ENCODE peak calls at places on chromosomes 13 and 19, in four cellular contexts. U is HepG2, O is K562, T is HCT116. B is an unnamed sample.

GRCh38 chr13:111390522-111391270 is 70.3 kb downstream of the TEX29 start:
- ATAC-seq in U (peak), O (no peak), T (no peak), B (no peak)

GRCh38 chr13:86109107-86109506 is 309.9 kb upstream of the SLITRK6 start:
- ATAC-seq in U (no peak), O (no peak), T (no peak), B (no peak)

GRCh38 chr13:34065915-34066314 is 248.0 kb downstream of the RFC3 start:
- ATAC-seq in U (no peak), O (no peak), T (peak), B (no peak)

GRCh38 chr13:37923236-37923635 is 53.7 kb upstream of the TRPC4 start:
- ATAC-seq in U (no peak), O (peak), T (no peak), B (no peak)

GRCh38 chr19:38655148-38655824 is 7.8 kb downstream of the ACTN4 start:
- ATAC-seq in U (no peak), O (no peak), T (no peak), B (no peak)

GRCh38 chr13:31204592-31204991 is 4.8 kb downstream of the B3GLCT start:
- ATAC-seq in U (no peak), O (peak), T (no peak), B (no peak)

GRCh38 chr19:38265213-38265861 is 964 bp downstream of the SPINT2 start:
- ATAC-seq in U (no peak), O (no peak), T (no peak), B (no peak)

GRCh38 chr13:60727140-60727539 is 330.1 kb downstream of the TDRD3 start:
- ATAC-seq in U (no peak), O (no peak), T (no peak), B (no peak)

GRCh38 chr19:36214388-36215275 is at the start of the genes ZNF146 and ZNF565:
- ATAC-seq in U (peak), O (peak), T (peak), B (peak)

GRCh38 chr13:41398494-41399190 is 58.7 kb upstream of the RGCC start:
- ATAC-seq in U (no peak), O (no peak), T (no peak), B (no peak)

GRCh38 chr13:20093946-20094345 is 66.9 kb downstream of the GJA3 start:
- ATAC-seq in U (no peak), O (no peak), T (no peak), B (no peak)

GRCh38 chr19:10228925-10229324 is 2.2 kb downstream of the S1PR2 start:
- ATAC-seq in U (peak), O (peak), T (no peak), B (no peak)

GRCh38 chr13:46660408-46660807 is 107.4 kb downstream of the LRCH1 start:
- ATAC-seq in U (peak), O (no peak), T (no peak), B (no peak)

GRCh38 chr13:24086642-24087041 is 73.9 kb upstream of the SPATA13 start:
- ATAC-seq in U (peak), O (no peak), T (no peak), B (no peak)

GRCh38 chr19:2027361-2027760 is 11.8 kb upstream of the BTBD2 start:
- ATAC-seq in U (peak), O (no peak), T (no peak), B (peak)
- H3K27ac ChIP-seq in U (no peak), O (no peak), T (no peak), B (peak)

DNA sequence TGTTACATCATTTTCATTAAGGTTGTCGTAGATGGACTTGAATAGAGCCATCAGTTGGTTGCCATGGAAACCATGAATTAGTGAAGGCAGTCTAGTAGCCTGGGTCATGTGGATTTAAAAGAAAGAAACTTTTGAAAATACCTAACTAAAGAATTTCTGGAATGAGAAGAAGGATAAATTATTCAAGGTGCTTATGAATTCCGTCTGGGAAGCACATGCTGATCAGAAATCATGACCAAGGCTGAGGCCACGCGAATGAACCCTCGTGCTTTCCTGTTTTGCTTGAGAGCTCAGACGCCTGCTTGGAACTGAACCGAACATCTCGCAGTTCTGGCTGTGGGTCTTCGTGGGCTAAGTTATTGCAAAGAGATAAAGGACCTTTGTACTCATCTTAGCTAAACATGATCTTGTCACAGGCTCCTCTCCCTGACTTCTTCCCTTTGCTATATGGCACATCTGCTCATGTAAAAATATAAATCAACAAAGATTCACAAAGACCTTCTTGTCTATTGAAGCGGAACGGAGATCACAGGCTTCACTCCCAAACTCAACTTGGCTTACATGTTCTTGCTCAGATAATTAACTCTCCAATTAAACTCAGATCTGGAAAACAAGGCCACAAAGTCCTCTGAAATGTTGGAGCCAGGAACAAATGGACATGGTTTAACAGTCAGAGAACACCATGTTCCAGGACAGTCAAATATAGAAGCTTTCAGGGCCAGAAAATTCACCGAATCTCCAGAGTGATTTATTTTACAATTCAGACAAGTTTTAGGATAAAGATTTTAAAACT is 140.1 kb downstream of the NUFIP1 start:
- ATAC-seq in U (no peak), O (no peak), T (no peak), B (peak)
- TF ChIP-seq POLR2AphosphoS5 in U (no peak), O (no peak), T (no peak), B (peak)

GRCh38 chr19:16573296-16573695 is 1.1 kb upstream of the SLC35E1 start:
- ATAC-seq in U (no peak), O (no peak), T (no peak), B (no peak)

GRCh38 chr19:16573925-16574324 is 1.7 kb upstream of the SLC35E1 start:
- ATAC-seq in U (no peak), O (no peak), T (no peak), B (no peak)

GRCh38 chr19:16571283-16571682 is 932 bp downstream of the SLC35E1 start:
- ATAC-seq in U (no peak), O (no peak), T (no peak), B (no peak)

GRCh38 chr19:16571689-16572331 is 405 bp downstream of the SLC35E1 start:
- ATAC-seq in U (peak), O (peak), T (peak), B (peak)

DNA sequence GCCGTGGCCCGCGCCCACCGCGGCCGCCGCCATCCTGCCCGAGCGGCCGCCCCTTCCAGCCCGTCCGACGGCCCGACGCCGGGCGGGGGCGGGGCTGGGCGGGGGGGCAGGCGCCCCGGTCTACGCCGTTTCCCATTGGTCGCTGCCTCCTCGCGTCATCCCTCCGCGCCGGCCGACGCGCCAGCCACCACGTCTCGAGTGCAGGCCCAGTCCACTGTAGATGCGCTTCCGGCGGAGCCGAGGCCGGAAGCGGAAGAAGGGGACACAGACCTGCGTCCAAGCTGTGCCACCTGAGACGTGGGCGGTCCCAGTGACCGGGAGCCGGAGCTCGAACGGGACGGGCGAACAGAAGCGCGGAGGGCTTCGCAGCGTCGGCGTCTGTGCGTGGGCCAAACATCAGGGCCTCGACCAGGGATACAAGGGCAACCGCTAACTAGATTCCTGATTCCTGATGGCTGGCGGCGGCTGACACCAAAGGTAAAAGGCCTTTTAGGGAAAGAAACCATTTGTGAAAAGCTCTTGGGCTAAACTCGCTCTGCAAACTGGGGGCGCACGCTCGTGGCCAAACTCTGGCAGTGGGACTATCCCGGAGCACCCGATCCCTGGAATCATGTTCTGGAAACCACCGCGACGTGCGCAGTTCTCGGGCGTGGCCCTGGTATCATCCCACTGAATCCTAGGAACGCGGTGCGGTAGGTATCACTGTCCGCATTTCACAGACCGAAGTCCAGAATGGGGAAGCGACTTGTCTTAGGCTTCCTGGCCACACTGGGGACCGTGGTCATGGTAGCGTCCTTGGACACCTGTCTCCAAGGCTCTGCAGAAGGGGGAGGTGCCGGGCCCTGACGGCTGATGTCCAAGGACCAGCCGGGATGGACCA is at the start of gene SLC35E1:
- ATAC-seq in U (peak), O (peak), T (peak), B (peak)
- TF ChIP-seq POLR2A in U (peak), O (peak), T (peak), B (peak)

GRCh38 chr19:46904114-46905060 is 43.6 kb downstream of the ARHGAP35 start:
- ATAC-seq in U (no peak), O (peak), T (no peak), B (no peak)
- H3K27ac ChIP-seq in U (peak), O (no peak), T (no peak), B (peak)

DNA sequence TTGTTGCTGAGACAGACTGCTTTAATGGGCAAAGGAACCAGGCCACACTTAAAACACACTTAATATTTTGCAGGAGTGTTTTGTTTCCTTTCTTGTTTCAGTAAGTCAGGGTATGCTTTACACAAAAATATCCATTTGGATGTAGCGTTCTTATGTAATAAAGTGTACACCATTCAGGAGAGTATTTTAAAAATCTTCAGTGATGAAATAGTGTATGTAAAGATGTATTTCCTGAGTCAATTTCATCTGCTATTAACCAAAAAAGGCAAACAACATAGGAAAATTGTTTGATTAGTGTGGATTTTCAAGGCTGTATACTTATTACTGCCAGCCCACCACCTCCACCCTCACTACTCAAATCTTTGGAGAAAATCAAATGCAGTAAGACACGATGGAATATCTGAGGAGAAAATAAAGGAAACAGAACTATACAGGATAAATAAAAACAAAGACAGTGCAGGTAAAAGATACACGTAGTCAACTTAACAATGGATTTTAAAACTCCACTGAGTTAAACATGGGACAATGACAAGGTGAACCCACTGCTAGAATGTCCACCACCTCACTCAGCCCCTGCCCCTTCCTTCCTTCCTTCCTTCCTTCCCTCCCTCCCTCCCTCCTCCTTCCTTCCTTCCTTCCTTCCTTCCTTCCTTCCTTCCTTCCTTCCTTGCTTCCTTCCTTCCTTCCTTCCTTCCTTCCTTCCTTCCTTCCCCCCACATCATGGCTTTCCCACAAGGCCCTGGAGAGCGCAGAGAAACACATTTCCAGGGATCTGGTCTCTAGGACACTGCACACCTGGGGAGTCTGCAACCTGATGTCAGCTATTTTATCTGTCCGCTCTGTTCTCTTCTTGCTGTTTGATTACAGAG is 360.3 kb downstream of the IRS2 start:
- ATAC-seq in U (no peak), O (no peak), T (no peak), B (no peak)
- TF ChIP-seq POLR2AphosphoS5 in U (no peak), O (no peak), T (no peak), B (no peak)

B was measured in gastroesophageal sphincter.